ENCODE peak calls at places on chromosomes 2 and 18, in nine cellular contexts. One of them, this sample, is unnamed. For H3K9me3, the result is how much of the 10 kb centered on the place peaks cover.

GRCh38 chr2:109557309-109557708 is 56.5 kb downstream of the SEPTIN10 start:
- DNase-seq in PC-3: no peak
- DNase-seq in right lobe of liver: no peak
- DNase-seq in lower lobe of right lung: no peak
- DNase-seq in thoracic aorta: no peak
- DNase-seq in psoas muscle: no peak
- DNase-seq in aorta: no peak
- DNase-seq in heart left ventricle: no peak
- DNase-seq in cardiac muscle cell: no peak
- DNase-seq in this sample: no peak

GRCh38 chr2:141878016-141878415 is 252.8 kb downstream of the LRP1B start:
- DNase-seq in PC-3: no peak
- DNase-seq in right lobe of liver: no peak
- DNase-seq in lower lobe of right lung: no peak
- DNase-seq in thoracic aorta: no peak
- DNase-seq in psoas muscle: no peak
- DNase-seq in aorta: no peak
- DNase-seq in heart left ventricle: no peak
- DNase-seq in cardiac muscle cell: no peak
- DNase-seq in this sample: no peak

GRCh38 chr2:197033222-197033621 is 106.7 kb upstream of the PGAP1 start:
- DNase-seq in PC-3: peak
- DNase-seq in right lobe of liver: no peak
- DNase-seq in lower lobe of right lung: no peak
- DNase-seq in thoracic aorta: no peak
- DNase-seq in psoas muscle: no peak
- DNase-seq in aorta: no peak
- DNase-seq in heart left ventricle: no peak
- DNase-seq in cardiac muscle cell: no peak
- DNase-seq in this sample: no peak

GRCh38 chr2:70995227-70995729 is 605 bp upstream of the TEX261 start:
- DNase-seq in PC-3: peak
- DNase-seq in right lobe of liver: no peak
- DNase-seq in lower lobe of right lung: no peak
- DNase-seq in thoracic aorta: no peak
- DNase-seq in psoas muscle: no peak
- DNase-seq in aorta: no peak
- DNase-seq in heart left ventricle: no peak
- DNase-seq in cardiac muscle cell: peak
- DNase-seq in this sample: no peak

GRCh38 chr2:113282747-113283533 is 4.2 kb upstream of the PAX8 start:
- DNase-seq in PC-3: peak
- DNase-seq in right lobe of liver: peak
- DNase-seq in lower lobe of right lung: peak
- DNase-seq in thoracic aorta: no peak
- DNase-seq in psoas muscle: peak
- DNase-seq in aorta: peak
- DNase-seq in heart left ventricle: peak
- DNase-seq in cardiac muscle cell: no peak
- DNase-seq in this sample: peak

GRCh38 chr2:1744446-1745170 is at the start of gene PXDN:
- DNase-seq in PC-3: peak
- DNase-seq in right lobe of liver: no peak
- DNase-seq in lower lobe of right lung: no peak
- DNase-seq in thoracic aorta: no peak
- DNase-seq in psoas muscle: peak
- DNase-seq in aorta: peak
- DNase-seq in heart left ventricle: peak
- DNase-seq in cardiac muscle cell: no peak
- DNase-seq in this sample: no peak

GRCh38 chr2:126513033-126513432 is 142.9 kb upstream of the GYPC start:
- DNase-seq in PC-3: peak
- DNase-seq in right lobe of liver: no peak
- DNase-seq in lower lobe of right lung: no peak
- DNase-seq in thoracic aorta: no peak
- DNase-seq in psoas muscle: no peak
- DNase-seq in aorta: no peak
- DNase-seq in heart left ventricle: no peak
- DNase-seq in cardiac muscle cell: no peak
- DNase-seq in this sample: no peak

GRCh38 chr2:8049851-8050571 is 631.8 kb upstream of the ID2 start:
- DNase-seq in PC-3: peak
- DNase-seq in right lobe of liver: no peak
- DNase-seq in lower lobe of right lung: no peak
- DNase-seq in thoracic aorta: no peak
- DNase-seq in psoas muscle: no peak
- DNase-seq in aorta: no peak
- DNase-seq in heart left ventricle: no peak
- DNase-seq in cardiac muscle cell: no peak
- DNase-seq in this sample: no peak

GRCh38 chr2:118593257-118593656 is 254.2 kb downstream of the EN1 start:
- DNase-seq in PC-3: no peak
- DNase-seq in right lobe of liver: no peak
- DNase-seq in lower lobe of right lung: no peak
- DNase-seq in thoracic aorta: no peak
- DNase-seq in psoas muscle: no peak
- DNase-seq in aorta: no peak
- DNase-seq in heart left ventricle: no peak
- DNase-seq in cardiac muscle cell: no peak
- DNase-seq in this sample: no peak

GRCh38 chr2:36338827-36339145 is 16.8 kb upstream of the CRIM1 start:
- DNase-seq in PC-3: peak
- DNase-seq in right lobe of liver: no peak
- DNase-seq in lower lobe of right lung: no peak
- DNase-seq in thoracic aorta: no peak
- DNase-seq in psoas muscle: no peak
- DNase-seq in aorta: no peak
- DNase-seq in heart left ventricle: no peak
- DNase-seq in cardiac muscle cell: no peak
- DNase-seq in this sample: no peak

GRCh38 chr18:77129150-77129551 is 3.4 kb downstream of the MBP start:
- DNase-seq in PC-3: peak
- DNase-seq in right lobe of liver: no peak
- DNase-seq in lower lobe of right lung: no peak
- DNase-seq in thoracic aorta: no peak
- DNase-seq in psoas muscle: peak
- DNase-seq in aorta: no peak
- DNase-seq in heart left ventricle: no peak
- DNase-seq in cardiac muscle cell: no peak
- DNase-seq in this sample: no peak

GRCh38 chr18:77131100-77131651 is 1.4 kb downstream of the MBP start:
- DNase-seq in PC-3: peak
- DNase-seq in right lobe of liver: peak
- DNase-seq in lower lobe of right lung: peak
- DNase-seq in thoracic aorta: no peak
- DNase-seq in psoas muscle: peak
- DNase-seq in aorta: no peak
- DNase-seq in heart left ventricle: peak
- DNase-seq in cardiac muscle cell: no peak
- DNase-seq in this sample: no peak

GRCh38 chr18:77124452-77124922 is 8.1 kb downstream of the MBP start:
- DNase-seq in PC-3: peak
- DNase-seq in right lobe of liver: no peak
- DNase-seq in lower lobe of right lung: no peak
- DNase-seq in thoracic aorta: no peak
- DNase-seq in psoas muscle: no peak
- DNase-seq in aorta: no peak
- DNase-seq in heart left ventricle: no peak
- DNase-seq in cardiac muscle cell: no peak
- DNase-seq in this sample: no peak

GRCh38 chr18:77130229-77131099 is 2.1 kb downstream of the MBP start:
- DNase-seq in PC-3: no peak
- DNase-seq in right lobe of liver: no peak
- DNase-seq in lower lobe of right lung: peak
- DNase-seq in thoracic aorta: no peak
- DNase-seq in psoas muscle: no peak
- DNase-seq in aorta: no peak
- DNase-seq in heart left ventricle: no peak
- DNase-seq in cardiac muscle cell: no peak
- DNase-seq in this sample: no peak

DNA sequence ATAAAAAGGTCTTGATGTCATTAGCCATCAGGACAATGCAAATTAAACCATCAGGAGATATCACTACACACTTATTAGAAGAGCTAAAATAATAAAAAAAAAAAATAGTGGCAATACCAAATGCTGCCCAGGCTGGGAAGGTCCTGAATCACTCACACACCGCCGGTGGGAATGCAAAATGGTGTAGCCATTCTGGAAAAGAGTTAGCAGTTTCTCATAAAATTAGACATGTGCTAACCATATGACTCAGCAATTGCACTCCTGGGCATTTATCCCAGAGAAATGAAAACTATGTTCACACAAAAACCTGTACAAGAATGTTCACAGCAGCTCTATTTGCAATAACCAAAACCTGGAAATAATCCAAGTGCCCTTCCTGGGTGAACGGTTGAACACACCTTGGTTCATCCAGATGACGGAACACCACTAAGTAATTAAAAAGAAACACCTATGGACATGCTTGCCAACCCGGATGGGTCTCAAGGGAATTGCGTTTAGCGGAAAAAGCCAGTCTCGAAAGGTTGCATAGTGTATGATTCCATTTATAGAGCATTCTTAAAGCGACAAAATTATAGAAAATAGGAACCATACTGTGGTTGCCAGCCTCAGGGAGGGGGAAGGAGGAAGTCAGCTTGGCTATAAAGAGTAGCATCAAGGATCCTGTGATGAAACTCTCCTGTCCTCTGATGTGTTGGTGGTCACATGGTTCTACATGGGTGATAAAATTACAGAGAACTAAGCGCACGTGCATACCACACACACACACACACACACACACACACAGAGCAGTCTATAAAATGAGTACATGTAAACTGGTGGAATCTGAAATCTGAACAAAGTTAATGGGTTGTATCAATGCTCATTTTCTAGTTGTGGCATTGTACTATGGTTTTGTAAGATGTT is 4.6 kb downstream of the MBP start:
- DNase-seq in PC-3: peak
- DNase-seq in right lobe of liver: no peak
- DNase-seq in lower lobe of right lung: no peak
- DNase-seq in thoracic aorta: no peak
- DNase-seq in psoas muscle: peak
- DNase-seq in aorta: no peak
- DNase-seq in heart left ventricle: no peak
- DNase-seq in cardiac muscle cell: no peak
- DNase-seq in this sample: no peak
- H3K27ac ChIP-seq in PC-3: peak
- H3K27ac ChIP-seq in right lobe of liver: peak
- H3K27ac ChIP-seq in lower lobe of right lung: peak
- H3K27ac ChIP-seq in thoracic aorta: peak
- H3K27ac ChIP-seq in psoas muscle: peak
- H3K27ac ChIP-seq in aorta: peak
- H3K27ac ChIP-seq in heart left ventricle: peak
- H3K27ac ChIP-seq in cardiac muscle cell: no peak
- H3K27ac ChIP-seq in this sample: peak

GRCh38 chr18:48640566-48641270 is 101.9 kb downstream of the CTIF start:
- DNase-seq in PC-3: no peak
- DNase-seq in right lobe of liver: no peak
- DNase-seq in lower lobe of right lung: no peak
- DNase-seq in thoracic aorta: no peak
- DNase-seq in psoas muscle: no peak
- DNase-seq in aorta: no peak
- DNase-seq in heart left ventricle: no peak
- DNase-seq in cardiac muscle cell: no peak
- DNase-seq in this sample: peak
- H3K9me3 ChIP-seq in PC-3: under half
- H3K9me3 ChIP-seq in right lobe of liver: under half
- H3K9me3 ChIP-seq in lower lobe of right lung: under half
- H3K9me3 ChIP-seq in thoracic aorta: under half
- H3K9me3 ChIP-seq in psoas muscle: under half
- H3K9me3 ChIP-seq in aorta: under half
- H3K9me3 ChIP-seq in heart left ventricle: under half
- H3K9me3 ChIP-seq in cardiac muscle cell: under half
- H3K9me3 ChIP-seq in this sample: under half

GRCh38 chr2:234493117-234493516 is 3.8 kb downstream of the ARL4C start:
- DNase-seq in PC-3: no peak
- DNase-seq in right lobe of liver: no peak
- DNase-seq in lower lobe of right lung: no peak
- DNase-seq in thoracic aorta: no peak
- DNase-seq in psoas muscle: no peak
- DNase-seq in aorta: no peak
- DNase-seq in heart left ventricle: no peak
- DNase-seq in cardiac muscle cell: no peak
- DNase-seq in this sample: no peak

GRCh38 chr2:234490239-234491074 is 6.4 kb downstream of the ARL4C start:
- DNase-seq in PC-3: no peak
- DNase-seq in right lobe of liver: no peak
- DNase-seq in lower lobe of right lung: no peak
- DNase-seq in thoracic aorta: no peak
- DNase-seq in psoas muscle: no peak
- DNase-seq in aorta: no peak
- DNase-seq in heart left ventricle: no peak
- DNase-seq in cardiac muscle cell: no peak
- DNase-seq in this sample: no peak

GRCh38 chr2:234491897-234492296 is 5.0 kb downstream of the ARL4C start:
- DNase-seq in PC-3: no peak
- DNase-seq in right lobe of liver: no peak
- DNase-seq in lower lobe of right lung: no peak
- DNase-seq in thoracic aorta: no peak
- DNase-seq in psoas muscle: no peak
- DNase-seq in aorta: no peak
- DNase-seq in heart left ventricle: no peak
- DNase-seq in cardiac muscle cell: no peak
- DNase-seq in this sample: no peak

GRCh38 chr2:234492687-234493086 is 4.2 kb downstream of the ARL4C start:
- DNase-seq in PC-3: no peak
- DNase-seq in right lobe of liver: no peak
- DNase-seq in lower lobe of right lung: no peak
- DNase-seq in thoracic aorta: no peak
- DNase-seq in psoas muscle: no peak
- DNase-seq in aorta: no peak
- DNase-seq in heart left ventricle: no peak
- DNase-seq in cardiac muscle cell: no peak
- DNase-seq in this sample: no peak

GRCh38 chr2:234491281-234491680 is 5.6 kb downstream of the ARL4C start:
- DNase-seq in PC-3: no peak
- DNase-seq in right lobe of liver: no peak
- DNase-seq in lower lobe of right lung: no peak
- DNase-seq in thoracic aorta: no peak
- DNase-seq in psoas muscle: no peak
- DNase-seq in aorta: no peak
- DNase-seq in heart left ventricle: no peak
- DNase-seq in cardiac muscle cell: no peak
- DNase-seq in this sample: no peak
- H3K27ac ChIP-seq in PC-3: no peak
- H3K27ac ChIP-seq in right lobe of liver: no peak
- H3K27ac ChIP-seq in lower lobe of right lung: no peak
- H3K27ac ChIP-seq in thoracic aorta: no peak
- H3K27ac ChIP-seq in psoas muscle: no peak
- H3K27ac ChIP-seq in aorta: no peak
- H3K27ac ChIP-seq in heart left ventricle: no peak
- H3K27ac ChIP-seq in cardiac muscle cell: no peak
- H3K27ac ChIP-seq in this sample: no peak

DNA sequence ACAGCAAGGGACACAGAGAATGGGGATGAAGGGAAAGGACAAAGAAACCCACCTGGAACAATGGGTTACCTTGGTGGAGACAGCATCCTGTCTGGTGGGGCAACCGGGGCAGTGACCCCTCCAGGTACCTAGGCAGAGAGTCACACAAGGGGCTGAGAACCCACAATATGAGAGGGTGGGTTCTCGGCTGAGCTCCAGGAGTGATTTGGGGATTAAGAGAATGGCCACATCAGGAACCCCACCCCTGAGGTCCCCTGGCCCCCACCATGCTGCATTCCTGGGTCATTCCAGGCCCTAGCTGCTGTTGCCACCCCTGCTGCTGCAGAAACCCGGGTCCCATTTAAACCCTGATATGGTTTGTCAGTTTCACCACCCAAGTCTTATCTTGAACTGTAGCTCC is 172.3 kb downstream of the RTP5 start:
- DNase-seq in PC-3: no peak
- DNase-seq in right lobe of liver: no peak
- DNase-seq in lower lobe of right lung: no peak
- DNase-seq in thoracic aorta: no peak
- DNase-seq in psoas muscle: no peak
- DNase-seq in aorta: no peak
- DNase-seq in heart left ventricle: no peak
- DNase-seq in cardiac muscle cell: no peak
- DNase-seq in this sample: no peak
- H3K9me3 ChIP-seq in PC-3: under half
- H3K9me3 ChIP-seq in right lobe of liver: under half
- H3K9me3 ChIP-seq in lower lobe of right lung: under half
- H3K9me3 ChIP-seq in thoracic aorta: under half
- H3K9me3 ChIP-seq in psoas muscle: under half
- H3K9me3 ChIP-seq in aorta: under half
- H3K9me3 ChIP-seq in heart left ventricle: under half
- H3K9me3 ChIP-seq in cardiac muscle cell: under half
- H3K9me3 ChIP-seq in this sample: under half

This sample was measured in tibial artery.